ENCODE peak calls at places on chromosomes 12 and 14, in four cellular contexts. E is adipocyte; H is naive thymus-derived CD4-positive, alpha-beta T cell; I is right atrium auricular region. F is an unnamed sample. For H3K9me3 and H3K4me1, the result is how much of the 10 kb centered on the place peaks cover.

GRCh38 chr12:21502164-21502496 is 541 bp downstream of the GOLT1B start:
- DNase-seq in H (no peak), E (peak), I (no peak), F (no peak)

GRCh38 chr14:102683399-102684275 is 91.2 kb downstream of the RCOR1 start:
- DNase-seq in H (no peak), E (no peak), I (no peak), F (no peak)

GRCh38 chr14:92880851-92881250 is 42.1 kb upstream of the CHGA start:
- DNase-seq in I (peak), H (no peak), E (peak), F (no peak)

GRCh38 chr14:100342195-100342594 is 19.1 kb downstream of the SLC25A47 start:
- DNase-seq in I (no peak), H (no peak), E (no peak), F (no peak)

GRCh38 chr12:15131462-15131861 is 89.8 kb downstream of the RERG start:
- DNase-seq in H (no peak), E (no peak), I (no peak), F (no peak)

GRCh38 chr14:22555573-22556011 is 33.4 kb downstream of the DAD1 start:
- DNase-seq in E (no peak), H (no peak), I (no peak), F (no peak)

GRCh38 chr14:79705126-79705894 is 506.0 kb downstream of the DIO2 start:
- DNase-seq in H (no peak), E (no peak), I (no peak), F (no peak)

GRCh38 chr12:24012528-24012927 is 63.1 kb upstream of the SOX5 start:
- DNase-seq in E (no peak), H (no peak), I (no peak), F (no peak)

GRCh38 chr12:56517854-56518253 is 3.8 kb upstream of the RBMS2 start:
- DNase-seq in I (no peak), H (no peak), E (no peak), F (no peak)

GRCh38 chr12:132566551-132567131 is 43.7 kb downstream of the LRCOL1 start:
- DNase-seq in E (no peak), H (no peak), I (no peak), F (no peak)

GRCh38 chr14:77116194-77116817 is 18.2 kb downstream of the CIPC start:
- DNase-seq in H (no peak), E (no peak), I (no peak), F (no peak)

GRCh38 chr12:128012110-128012509 is 254.9 kb upstream of the TMEM132C start:
- DNase-seq in H (no peak), E (no peak), I (no peak), F (no peak)

GRCh38 chr12:3199551-3200031 is 122.4 kb downstream of the TSPAN9 start:
- DNase-seq in H (no peak), E (peak), I (no peak), F (no peak)

GRCh38 chr14:62736426-62737043 is 308.7 kb downstream of the KCNH5 start:
- DNase-seq in I (no peak), H (no peak), E (no peak), F (no peak)

GRCh38 chr14:49405291-49405690 is 180.9 kb downstream of the RPS29 start:
- DNase-seq in I (no peak), H (no peak), E (peak), F (no peak)

GRCh38 chr14:105912641-105913180 is 386.3 kb downstream of the TMEM121 start:
- DNase-seq in E (no peak), I (no peak), H (no peak), F (no peak)
- H3K9me3 ChIP-seq in E (under half), I (under half), H (under half), F (under half)

DNA sequence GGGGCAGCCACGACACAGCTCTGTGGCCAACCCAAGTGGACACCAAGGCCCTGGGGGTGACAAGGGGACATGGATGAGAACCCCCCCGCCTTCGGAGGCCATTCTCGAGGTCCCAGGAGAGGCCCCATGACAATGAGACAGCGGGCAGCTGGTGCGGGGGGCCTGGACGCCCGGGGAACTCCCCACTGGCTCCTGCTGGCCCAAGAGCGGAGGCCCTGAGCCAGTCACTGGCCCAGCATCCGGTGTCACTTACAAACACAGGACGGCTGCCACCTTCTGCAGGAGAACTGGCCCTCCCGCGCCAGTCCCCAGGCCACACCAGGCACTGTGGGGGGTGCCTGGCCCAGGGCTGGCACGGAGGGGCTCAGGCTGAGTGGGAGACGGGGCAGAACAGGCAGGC is 51.4 kb downstream of the NCOR2 start:
- DNase-seq in I (no peak), H (no peak), E (no peak), F (no peak)
- H3K4me1 ChIP-seq in I (under half), H (under half), E (half or more), F (under half)

DNA sequence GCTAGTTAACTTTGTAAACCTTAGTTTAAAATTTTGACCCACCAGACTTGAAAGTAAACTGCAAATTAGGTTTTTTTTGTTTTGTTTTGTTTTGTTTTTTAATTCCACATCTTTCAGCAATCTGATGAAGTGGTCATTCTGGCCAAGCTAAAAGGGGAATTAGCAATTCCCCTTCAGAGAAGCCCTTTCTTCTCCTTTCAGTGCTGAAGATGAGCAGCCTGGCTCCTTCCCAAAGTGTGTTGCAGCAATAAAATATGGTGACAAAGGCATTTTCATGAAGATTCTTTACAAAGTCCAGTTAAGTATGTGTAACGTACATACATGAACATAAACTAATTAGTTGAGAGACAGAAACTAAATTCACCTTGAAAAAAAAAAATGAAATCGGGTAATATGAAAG is 380.1 kb downstream of the NOVA1 start:
- DNase-seq in H (no peak), I (no peak), E (no peak), F (no peak)
- H3K9me3 ChIP-seq in H (under half), I (under half), E (under half), F (under half)

GRCh38 chr14:91358654-91359210 is 58.9 kb downstream of the CCDC88C start:
- DNase-seq in H (no peak), E (no peak), I (no peak), F (no peak)
- H3K4me1 ChIP-seq in H (under half), E (under half), I (under half), F (under half)

GRCh38 chr14:105848570-105848969 is 322.2 kb downstream of the TMEM121 start:
- DNase-seq in E (no peak), H (no peak), I (no peak), F (no peak)

GRCh38 chr14:105845725-105846309 is 319.4 kb downstream of the TMEM121 start:
- DNase-seq in I (peak), H (no peak), E (no peak), F (no peak)

GRCh38 chr14:105846312-105846711 is 319.9 kb downstream of the TMEM121 start:
- DNase-seq in E (no peak), H (no peak), I (no peak), F (no peak)

GRCh38 chr14:105844810-105845724 is 318.7 kb downstream of the TMEM121 start:
- DNase-seq in E (no peak), I (peak), H (no peak), F (no peak)

GRCh38 chr14:105847400-105847799 is 321.0 kb downstream of the TMEM121 start:
- DNase-seq in I (peak), H (no peak), E (no peak), F (no peak)
- H3K9me3 ChIP-seq in I (under half), H (under half), E (under half), F (under half)

F was measured in HAP-1.